ENCODE peak calls at places on chromosomes 7 and 10, in ten cellular contexts. One of them, this sample, is unnamed.
A peak's percentile ranks its signal among the peaks of the same experiment; 100 is the strongest.

GRCh38 chr10:126439947-126440346 is 51.7 kb upstream of the ADAM12 start:
- DNase-seq in left ventricle myocardium inferior: no peak
- DNase-seq in brain microvascular endothelial cell: no peak
- DNase-seq in A549: peak; percentile 22
- DNase-seq in SK-N-SH: no peak
- DNase-seq in fibroblast of lung: peak; percentile 9
- DNase-seq in lower lobe of right lung: no peak
- DNase-seq in endodermal cell: no peak
- DNase-seq in adrenal gland: no peak
- DNase-seq in ovary: no peak
- DNase-seq in this sample: no peak

GRCh38 chr7:74587435-74588126 is 69.9 kb upstream of the GTF2I start:
- DNase-seq in left ventricle myocardium inferior: peak; percentile 89
- DNase-seq in brain microvascular endothelial cell: peak; percentile 92
- DNase-seq in A549: peak; percentile 88
- DNase-seq in SK-N-SH: peak; percentile 87
- DNase-seq in fibroblast of lung: peak; percentile 91
- DNase-seq in lower lobe of right lung: peak; percentile 84
- DNase-seq in endodermal cell: peak; percentile 89
- DNase-seq in adrenal gland: peak; percentile 98
- DNase-seq in ovary: peak; percentile 90
- DNase-seq in this sample: no peak

GRCh38 chr10:71271626-71272025 is 47.4 kb upstream of the SLC29A3 start:
- DNase-seq in left ventricle myocardium inferior: no peak
- DNase-seq in brain microvascular endothelial cell: no peak
- DNase-seq in A549: no peak
- DNase-seq in SK-N-SH: no peak
- DNase-seq in fibroblast of lung: peak; percentile 47
- DNase-seq in lower lobe of right lung: no peak
- DNase-seq in endodermal cell: no peak
- DNase-seq in adrenal gland: no peak
- DNase-seq in ovary: no peak
- DNase-seq in this sample: peak; percentile 21

GRCh38 chr10:132129431-132129830 is 57.3 kb upstream of the DPYSL4 start:
- DNase-seq in left ventricle myocardium inferior: peak; percentile 4
- DNase-seq in brain microvascular endothelial cell: no peak
- DNase-seq in A549: no peak
- DNase-seq in SK-N-SH: peak; percentile 70
- DNase-seq in fibroblast of lung: no peak
- DNase-seq in lower lobe of right lung: peak; percentile 34
- DNase-seq in endodermal cell: no peak
- DNase-seq in adrenal gland: no peak
- DNase-seq in ovary: no peak
- DNase-seq in this sample: no peak

GRCh38 chr7:99108615-99109014 is 35.3 kb downstream of the SMURF1 start:
- DNase-seq in left ventricle myocardium inferior: no peak
- DNase-seq in brain microvascular endothelial cell: no peak
- DNase-seq in A549: no peak
- DNase-seq in SK-N-SH: no peak
- DNase-seq in fibroblast of lung: peak; percentile 67
- DNase-seq in lower lobe of right lung: no peak
- DNase-seq in endodermal cell: no peak
- DNase-seq in adrenal gland: no peak
- DNase-seq in ovary: no peak
- DNase-seq in this sample: no peak

GRCh38 chr7:22958742-22959141 is 55.2 kb downstream of the HYCC1 start:
- DNase-seq in left ventricle myocardium inferior: no peak
- DNase-seq in brain microvascular endothelial cell: no peak
- DNase-seq in A549: no peak
- DNase-seq in SK-N-SH: no peak
- DNase-seq in fibroblast of lung: no peak
- DNase-seq in lower lobe of right lung: no peak
- DNase-seq in endodermal cell: no peak
- DNase-seq in adrenal gland: no peak
- DNase-seq in ovary: no peak
- DNase-seq in this sample: no peak

GRCh38 chr10:121886997-121887622 is 40.7 kb downstream of the ATE1 start:
- DNase-seq in left ventricle myocardium inferior: no peak
- DNase-seq in brain microvascular endothelial cell: peak; percentile 63
- DNase-seq in A549: peak; percentile 78
- DNase-seq in SK-N-SH: peak; percentile 69
- DNase-seq in fibroblast of lung: peak; percentile 51
- DNase-seq in lower lobe of right lung: no peak
- DNase-seq in endodermal cell: peak; percentile 90
- DNase-seq in adrenal gland: peak; percentile 47
- DNase-seq in ovary: peak; percentile 45
- DNase-seq in this sample: peak; percentile 61

GRCh38 chr10:71765176-71765906 is 8.0 kb downstream of the VSIR start:
- DNase-seq in left ventricle myocardium inferior: peak; percentile 81
- DNase-seq in brain microvascular endothelial cell: no peak
- DNase-seq in A549: peak; percentile 24
- DNase-seq in SK-N-SH: no peak
- DNase-seq in fibroblast of lung: peak; percentile 69
- DNase-seq in lower lobe of right lung: no peak
- DNase-seq in endodermal cell: no peak
- DNase-seq in adrenal gland: no peak
- DNase-seq in ovary: no peak
- DNase-seq in this sample: no peak

GRCh38 chr10:88377510-88377909 is 205.6 kb downstream of the RNLS start:
- DNase-seq in left ventricle myocardium inferior: no peak
- DNase-seq in brain microvascular endothelial cell: no peak
- DNase-seq in A549: no peak
- DNase-seq in SK-N-SH: no peak
- DNase-seq in fibroblast of lung: no peak
- DNase-seq in lower lobe of right lung: no peak
- DNase-seq in endodermal cell: no peak
- DNase-seq in adrenal gland: no peak
- DNase-seq in ovary: no peak
- DNase-seq in this sample: no peak

GRCh38 chr7:43092819-43093218 is 19.6 kb upstream of the HECW1 start:
- DNase-seq in left ventricle myocardium inferior: no peak
- DNase-seq in brain microvascular endothelial cell: no peak
- DNase-seq in A549: no peak
- DNase-seq in SK-N-SH: no peak
- DNase-seq in fibroblast of lung: no peak
- DNase-seq in lower lobe of right lung: no peak
- DNase-seq in endodermal cell: no peak
- DNase-seq in adrenal gland: no peak
- DNase-seq in ovary: no peak
- DNase-seq in this sample: no peak

GRCh38 chr10:119348516-119349240 is 141.3 kb downstream of the GRK5 start:
- DNase-seq in left ventricle myocardium inferior: no peak
- DNase-seq in brain microvascular endothelial cell: peak; percentile 17
- DNase-seq in A549: no peak
- DNase-seq in SK-N-SH: no peak
- DNase-seq in fibroblast of lung: peak; percentile 58
- DNase-seq in lower lobe of right lung: no peak
- DNase-seq in endodermal cell: no peak
- DNase-seq in adrenal gland: no peak
- DNase-seq in ovary: peak; percentile 79
- DNase-seq in this sample: no peak

GRCh38 chr10:46097576-46098317 is 51.7 kb upstream of the MSMB start:
- DNase-seq in left ventricle myocardium inferior: no peak
- DNase-seq in brain microvascular endothelial cell: no peak
- DNase-seq in A549: no peak
- DNase-seq in SK-N-SH: no peak
- DNase-seq in fibroblast of lung: no peak
- DNase-seq in lower lobe of right lung: no peak
- DNase-seq in endodermal cell: peak; percentile 53
- DNase-seq in adrenal gland: no peak
- DNase-seq in ovary: no peak
- DNase-seq in this sample: no peak

DNA sequence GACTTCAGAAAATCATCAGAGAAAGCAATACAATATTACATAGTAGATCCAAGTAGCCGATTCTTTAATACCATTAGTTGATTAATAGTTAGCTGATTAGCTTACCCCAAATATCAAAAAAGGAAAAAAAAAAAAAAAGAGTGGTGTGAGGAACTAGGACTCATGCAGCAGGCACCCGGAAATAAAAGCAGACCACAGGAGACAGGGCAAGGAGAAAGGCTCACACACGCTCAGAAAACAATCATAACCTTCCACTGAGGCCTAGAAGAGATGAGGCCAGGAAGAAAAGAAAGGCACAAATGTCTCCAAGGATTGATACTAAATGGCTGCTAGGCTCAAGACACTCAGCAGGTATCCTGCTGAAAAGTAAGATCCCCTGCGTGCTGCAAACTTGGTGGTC is 25.9 kb downstream of the TRDMT1 start:
- DNase-seq in left ventricle myocardium inferior: no peak
- DNase-seq in brain microvascular endothelial cell: peak; percentile 46
- DNase-seq in A549: no peak
- DNase-seq in SK-N-SH: no peak
- DNase-seq in fibroblast of lung: peak; percentile 65
- DNase-seq in lower lobe of right lung: no peak
- DNase-seq in endodermal cell: no peak
- DNase-seq in adrenal gland: no peak
- DNase-seq in ovary: peak; percentile 38
- DNase-seq in this sample: no peak
- TF ChIP-seq CTCF in left ventricle myocardium inferior: no peak
- TF ChIP-seq CTCF in brain microvascular endothelial cell: no peak
- TF ChIP-seq CTCF in A549: no peak
- TF ChIP-seq CTCF in SK-N-SH: no peak
- TF ChIP-seq CTCF in fibroblast of lung: no peak
- TF ChIP-seq CTCF in lower lobe of right lung: no peak
- TF ChIP-seq CTCF in endodermal cell: no peak
- TF ChIP-seq CTCF in adrenal gland: no peak
- TF ChIP-seq CTCF in ovary: no peak
- TF ChIP-seq CTCF in this sample: no peak

GRCh38 chr7:66930341-66930740 is 9.3 kb downstream of the TMEM248 start:
- DNase-seq in left ventricle myocardium inferior: no peak
- DNase-seq in brain microvascular endothelial cell: peak; percentile 36
- DNase-seq in A549: peak; percentile 54
- DNase-seq in SK-N-SH: peak; percentile 44
- DNase-seq in fibroblast of lung: peak; percentile 36
- DNase-seq in lower lobe of right lung: no peak
- DNase-seq in endodermal cell: peak; percentile 87
- DNase-seq in adrenal gland: no peak
- DNase-seq in ovary: no peak
- DNase-seq in this sample: peak; percentile 69
- H3K4me3 ChIP-seq in left ventricle myocardium inferior: no peak overlapping the region
- H3K4me3 ChIP-seq in brain microvascular endothelial cell: no peak overlapping the region
- H3K4me3 ChIP-seq in A549: no peak overlapping the region
- H3K4me3 ChIP-seq in SK-N-SH: no peak overlapping the region
- H3K4me3 ChIP-seq in fibroblast of lung: no peak overlapping the region
- H3K4me3 ChIP-seq in lower lobe of right lung: no peak overlapping the region
- H3K4me3 ChIP-seq in endodermal cell: no peak overlapping the region
- H3K4me3 ChIP-seq in adrenal gland: no peak overlapping the region
- H3K4me3 ChIP-seq in ovary: no peak overlapping the region
- H3K4me3 ChIP-seq in this sample: no peak overlapping the region

GRCh38 chr10:110863956-110864355 is 7.8 kb upstream of the PDCD4 start:
- DNase-seq in left ventricle myocardium inferior: no peak
- DNase-seq in brain microvascular endothelial cell: no peak
- DNase-seq in A549: no peak
- DNase-seq in SK-N-SH: no peak
- DNase-seq in fibroblast of lung: no peak
- DNase-seq in lower lobe of right lung: no peak
- DNase-seq in endodermal cell: no peak
- DNase-seq in adrenal gland: no peak
- DNase-seq in ovary: no peak
- DNase-seq in this sample: no peak
- H3K27ac ChIP-seq in left ventricle myocardium inferior: peak overlapping the region; percentile 76
- H3K27ac ChIP-seq in brain microvascular endothelial cell: no peak overlapping the region
- H3K27ac ChIP-seq in A549: no peak overlapping the region
- H3K27ac ChIP-seq in SK-N-SH: no peak overlapping the region
- H3K27ac ChIP-seq in fibroblast of lung: no peak overlapping the region
- H3K27ac ChIP-seq in lower lobe of right lung: peak overlapping the region; percentile 91
- H3K27ac ChIP-seq in endodermal cell: no peak overlapping the region
- H3K27ac ChIP-seq in adrenal gland: peak overlapping the region; percentile 35
- H3K27ac ChIP-seq in ovary: no peak overlapping the region
- H3K27ac ChIP-seq in this sample: no peak overlapping the region

GRCh38 chr7:101126651-101127459 is at the start of gene SERPINE1:
- DNase-seq in left ventricle myocardium inferior: peak; percentile 87
- DNase-seq in brain microvascular endothelial cell: peak; percentile 100
- DNase-seq in A549: peak; percentile 98
- DNase-seq in SK-N-SH: peak; percentile 83
- DNase-seq in fibroblast of lung: peak; percentile 100
- DNase-seq in lower lobe of right lung: peak; percentile 83
- DNase-seq in endodermal cell: peak; percentile 90
- DNase-seq in adrenal gland: peak; percentile 89
- DNase-seq in ovary: peak; percentile 97
- DNase-seq in this sample: no peak
- TF ChIP-seq CTCF in left ventricle myocardium inferior: peak; percentile 37
- TF ChIP-seq CTCF in brain microvascular endothelial cell: peak; percentile 54
- TF ChIP-seq CTCF in A549: peak; percentile 29
- TF ChIP-seq CTCF in SK-N-SH: peak; percentile 60
- TF ChIP-seq CTCF in fibroblast of lung: peak; percentile 26
- TF ChIP-seq CTCF in lower lobe of right lung: peak; percentile 20
- TF ChIP-seq CTCF in endodermal cell: peak; percentile 59
- TF ChIP-seq CTCF in adrenal gland: peak; percentile 33
- TF ChIP-seq CTCF in ovary: peak; percentile 5
- TF ChIP-seq CTCF in this sample: no peak

GRCh38 chr7:111092406-111093160 is 1.7 kb downstream of the LRRN3 start:
- DNase-seq in left ventricle myocardium inferior: no peak
- DNase-seq in brain microvascular endothelial cell: no peak
- DNase-seq in A549: no peak
- DNase-seq in SK-N-SH: no peak
- DNase-seq in fibroblast of lung: no peak
- DNase-seq in lower lobe of right lung: no peak
- DNase-seq in endodermal cell: no peak
- DNase-seq in adrenal gland: no peak
- DNase-seq in ovary: no peak
- DNase-seq in this sample: no peak
- H3K4me3 ChIP-seq in left ventricle myocardium inferior: peak overlapping the region; percentile 66
- H3K4me3 ChIP-seq in brain microvascular endothelial cell: peak overlapping the region; percentile 54
- H3K4me3 ChIP-seq in A549: no peak overlapping the region
- H3K4me3 ChIP-seq in SK-N-SH: peak overlapping the region; percentile 61
- H3K4me3 ChIP-seq in fibroblast of lung: peak overlapping the region; percentile 9
- H3K4me3 ChIP-seq in lower lobe of right lung: peak overlapping the region; percentile 43
- H3K4me3 ChIP-seq in endodermal cell: peak overlapping the region; percentile 14
- H3K4me3 ChIP-seq in adrenal gland: peak overlapping the region; percentile 46
- H3K4me3 ChIP-seq in ovary: no peak overlapping the region
- H3K4me3 ChIP-seq in this sample: no peak overlapping the region

DNA sequence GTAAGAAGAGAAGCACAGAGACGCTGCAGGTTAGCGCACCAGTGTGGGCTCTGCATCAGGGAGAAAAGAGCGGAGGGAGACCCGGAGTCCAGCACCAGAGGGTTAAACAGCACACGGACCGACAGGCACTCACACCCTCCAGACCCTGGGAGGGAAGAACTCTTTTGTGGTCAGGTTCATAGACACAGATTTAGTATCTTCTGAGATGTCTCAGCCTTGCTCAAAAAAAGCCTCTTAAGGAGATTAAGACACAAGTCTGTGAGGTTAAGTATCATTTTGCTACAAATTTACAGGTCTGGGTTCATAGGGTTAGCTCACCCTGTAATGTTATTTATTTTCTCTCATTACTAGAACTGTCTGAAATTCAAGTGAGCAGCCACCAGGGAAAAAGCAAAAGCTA is 16.8 kb upstream of the NDST2 start:
- DNase-seq in left ventricle myocardium inferior: no peak
- DNase-seq in brain microvascular endothelial cell: no peak
- DNase-seq in A549: no peak
- DNase-seq in SK-N-SH: no peak
- DNase-seq in fibroblast of lung: no peak
- DNase-seq in lower lobe of right lung: no peak
- DNase-seq in endodermal cell: no peak
- DNase-seq in adrenal gland: no peak
- DNase-seq in ovary: no peak
- DNase-seq in this sample: no peak
- H3K27ac ChIP-seq in left ventricle myocardium inferior: no peak overlapping the region
- H3K27ac ChIP-seq in brain microvascular endothelial cell: no peak overlapping the region
- H3K27ac ChIP-seq in A549: no peak overlapping the region
- H3K27ac ChIP-seq in SK-N-SH: no peak overlapping the region
- H3K27ac ChIP-seq in fibroblast of lung: no peak overlapping the region
- H3K27ac ChIP-seq in lower lobe of right lung: no peak overlapping the region
- H3K27ac ChIP-seq in endodermal cell: no peak overlapping the region
- H3K27ac ChIP-seq in adrenal gland: no peak overlapping the region
- H3K27ac ChIP-seq in ovary: no peak overlapping the region
- H3K27ac ChIP-seq in this sample: no peak overlapping the region